ENCODE peak calls at places on chromosome 14, in six cellular contexts. Y is aorta, I is small intestine, A is GM23248, U is hepatocyte, H is fibroblast of lung. Z is an unnamed sample.

GRCh38 chr14:75725481-75725880 is 64.4 kb downstream of the TTLL5 start:
- DNase-seq in H (peak; percentile 27), Y (peak; percentile 60), A (peak; percentile 32), U (no peak), I (no peak), Z (no peak)

GRCh38 chr14:52042371-52043037 is 26.4 kb downstream of the NID2 start:
- DNase-seq in H (no peak), U (no peak), Y (no peak), I (no peak), A (no peak), Z (no peak)

GRCh38 chr14:61644834-61645233 is 50.5 kb upstream of the HIF1A start:
- DNase-seq in A (peak; percentile 20), U (no peak), I (no peak), H (peak; percentile 21), Y (no peak), Z (peak; percentile 66)

GRCh38 chr14:91946313-91947195 is 940 bp downstream of the FBLN5 start:
- DNase-seq in U (no peak), A (peak; percentile 76), I (no peak), Y (no peak), H (peak; percentile 33), Z (no peak)

GRCh38 chr14:54116972-54117371 is 160.3 kb upstream of the BMP4 start:
- DNase-seq in A (peak; percentile 87), Y (peak; percentile 41), H (peak; percentile 85), U (no peak), I (no peak), Z (no peak)

GRCh38 chr14:99938376-99938775 is 126.8 kb upstream of the EVL start:
- DNase-seq in I (no peak), Y (no peak), H (no peak), A (no peak), U (no peak), Z (no peak)

GRCh38 chr14:75430106-75430505 is 2.3 kb downstream of the JDP2 start:
- DNase-seq in A (peak; percentile 79), I (no peak), H (peak; percentile 29), Y (peak; percentile 55), U (peak; percentile 47), Z (no peak)

GRCh38 chr14:79708426-79708825 is 502.9 kb downstream of the DIO2 start:
- DNase-seq in A (no peak), I (no peak), Y (no peak), H (no peak), U (no peak), Z (no peak)

GRCh38 chr14:68927956-68928675 is 51.0 kb downstream of the ACTN1 start:
- DNase-seq in A (no peak), I (no peak), H (no peak), Y (no peak), U (no peak), Z (no peak)

GRCh38 chr14:51692646-51693045 is 40.9 kb downstream of the FRMD6 start:
- DNase-seq in Y (no peak), H (no peak), U (no peak), A (no peak), I (no peak), Z (no peak)

GRCh38 chr14:77303417-77304156 is 17.1 kb downstream of the POMT2 start:
- DNase-seq in A (peak; percentile 100), U (peak; percentile 89), Y (no peak), I (peak; percentile 33), H (peak; percentile 98), Z (no peak)

GRCh38 chr14:98612434-98613200 is 659.4 kb downstream of the BCL11B start:
- DNase-seq in I (no peak), Y (no peak), H (no peak), A (no peak), U (no peak), Z (no peak)

GRCh38 chr14:82403972-82404371 is 870.3 kb upstream of the SEL1L start:
- DNase-seq in U (no peak), Y (no peak), I (no peak), H (no peak), A (no peak), Z (no peak)

GRCh38 chr14:75123991-75124390 is 2.9 kb downstream of the NEK9 start:
- DNase-seq in A (peak; percentile 90), U (peak; percentile 12), Y (no peak), I (peak; percentile 65), H (peak; percentile 92), Z (no peak)

GRCh38 chr14:90808759-90809529 is 7.3 kb downstream of the TTC7B start:
- DNase-seq in Y (no peak), I (no peak), A (peak; percentile 39), H (peak; percentile 58), U (no peak), Z (no peak)

GRCh38 chr14:89299587-89299986 is 117.4 kb downstream of the FOXN3 start:
- DNase-seq in Y (no peak), H (no peak), A (no peak), I (no peak), U (no peak), Z (no peak)

GRCh38 chr14:72780771-72781170 is 113.1 kb downstream of the DPF3 start:
- DNase-seq in U (no peak), I (no peak), H (peak; percentile 84), Y (no peak), A (peak; percentile 85), Z (no peak)

GRCh38 chr14:77014004-77014604 is 14.4 kb downstream of the IRF2BPL start:
- DNase-seq in H (peak; percentile 75), A (no peak), I (no peak), Y (peak; percentile 70), U (peak; percentile 75), Z (peak; percentile 65)

GRCh38 chr14:82724296-82724695 is 1190.6 kb upstream of the SEL1L start:
- DNase-seq in A (no peak), U (no peak), I (no peak), Y (no peak), H (no peak), Z (no peak)

GRCh38 chr14:102316746-102317563 is 2.6 kb upstream of the ZNF839 start:
- DNase-seq in H (peak; percentile 89), I (peak; percentile 89), A (peak; percentile 97), Y (peak; percentile 94), U (peak; percentile 96), Z (peak; percentile 97)

GRCh38 chr14:22883191-22883976 is at the start of gene REM2:
- DNase-seq in U (peak; percentile 26), A (no peak), H (no peak), I (no peak), Y (no peak), Z (peak; percentile 64)

GRCh38 chr14:105817971-105818711 is 291.8 kb downstream of the TMEM121 start:
- DNase-seq in H (no peak), A (no peak), Y (no peak), U (no peak), I (no peak), Z (no peak)

GRCh38 chr14:105818712-105819005 is 292.3 kb downstream of the TMEM121 start:
- DNase-seq in H (no peak), I (no peak), Y (no peak), U (no peak), A (no peak), Z (no peak)
- H3K9me3 ChIP-seq in H (no peaks in the 10 kb centered on the region), I (no peaks in the 10 kb centered on the region), Y (no peaks in the 10 kb centered on the region), U (no peaks in the 10 kb centered on the region), A (no peaks in the 10 kb centered on the region), Z (peaks cover 31% of the 10 kb centered on the region)

DNA sequence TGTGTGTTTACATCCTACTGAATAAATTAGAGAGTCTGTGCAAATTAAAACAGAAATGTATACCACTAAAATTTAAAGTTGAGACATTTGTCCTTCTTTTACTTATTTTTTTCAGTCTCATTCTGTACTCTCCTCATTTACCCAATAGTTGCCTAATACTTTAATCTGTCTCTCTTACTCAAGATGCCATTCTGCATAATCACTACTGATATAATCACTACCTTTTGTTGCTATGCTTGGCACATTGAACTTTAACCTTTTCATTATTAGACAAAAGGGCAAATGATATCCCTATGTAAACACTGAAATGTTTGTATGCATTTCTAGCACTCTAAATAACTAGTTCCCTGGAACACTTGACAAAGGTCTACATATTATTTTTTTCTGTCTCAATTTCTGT is 1108.3 kb upstream of the FLRT2 start:
- DNase-seq in U (no peak), Y (no peak), H (no peak), A (no peak), I (no peak), Z (no peak)
- H3K9me3 ChIP-seq in U (no peaks in the 10 kb centered on the region), Y (peaks cover 4% of the 10 kb centered on the region), H (no peaks in the 10 kb centered on the region), A (peaks cover 3% of the 10 kb centered on the region), I (no peaks in the 10 kb centered on the region), Z (no peaks in the 10 kb centered on the region)

GRCh38 chr14:67221982-67222328 is 19.3 kb upstream of the PALS1 start:
- DNase-seq in I (no peak), H (no peak), A (no peak), Y (no peak), U (no peak), Z (no peak)

GRCh38 chr14:67218126-67218525 is 23.1 kb upstream of the PALS1 start:
- DNase-seq in A (no peak), Y (no peak), H (no peak), I (no peak), U (no peak), Z (no peak)

DNA sequence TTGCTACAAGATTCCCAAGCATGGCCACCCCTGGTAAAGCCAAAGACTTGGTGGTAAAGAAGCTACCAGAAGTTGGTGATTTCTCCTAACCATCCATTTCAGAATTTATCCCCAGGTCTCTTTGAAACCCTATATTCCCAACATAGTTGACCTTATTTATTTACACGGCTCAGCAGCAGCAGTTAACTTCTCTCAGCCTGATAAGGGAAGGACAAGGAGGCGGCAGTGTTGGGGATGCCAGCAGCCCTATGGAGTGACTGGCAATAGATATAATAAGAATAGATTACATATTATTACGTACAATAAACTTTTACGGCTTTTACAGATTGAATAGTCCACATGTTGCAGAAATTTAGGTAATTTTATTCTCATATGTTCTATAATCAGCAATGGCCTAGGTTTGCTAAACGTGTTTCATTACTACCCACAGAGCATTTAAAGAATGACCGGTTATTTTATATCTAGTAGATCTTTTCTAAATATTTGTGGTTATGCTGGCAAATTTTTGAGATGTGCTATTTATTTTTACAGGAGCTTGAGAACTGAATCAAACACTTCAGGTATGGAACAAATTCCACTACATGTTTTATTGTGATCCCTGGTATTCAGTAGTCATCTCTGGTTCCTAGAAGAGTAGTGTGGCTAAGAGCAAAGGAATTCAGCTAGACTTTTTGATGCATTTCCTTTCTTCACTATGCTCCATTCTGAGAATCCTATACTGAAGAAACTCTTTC is 19.8 kb upstream of the PALS1 start:
- DNase-seq in H (peak; percentile 95), U (no peak), Y (no peak), I (peak; percentile 56), A (peak; percentile 68), Z (no peak)
- H3K9me3 ChIP-seq in H (no peaks in the 10 kb centered on the region), U (no peaks in the 10 kb centered on the region), Y (no peaks in the 10 kb centered on the region), I (no peaks in the 10 kb centered on the region), A (peaks cover 5% of the 10 kb centered on the region), Z (no peaks in the 10 kb centered on the region)

DNA sequence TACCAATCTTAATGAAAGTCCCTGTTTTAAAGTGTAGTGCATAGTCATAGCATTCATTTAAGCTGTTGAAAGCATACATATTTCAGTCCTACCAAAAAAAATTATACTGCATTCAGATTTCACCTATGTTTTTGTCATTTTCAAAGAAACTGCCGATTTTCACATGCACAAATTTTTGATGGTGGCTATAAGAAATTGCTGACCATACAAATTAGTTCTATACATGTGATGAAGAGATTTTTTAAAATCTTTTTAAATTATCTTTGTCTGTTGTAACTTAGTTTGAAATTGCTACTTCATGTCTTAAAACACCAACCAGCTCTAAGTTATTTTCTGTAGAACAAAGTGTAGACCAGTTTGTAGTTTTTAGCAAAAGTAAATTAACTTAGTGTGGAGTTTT is 3.5 kb upstream of the GTF2A1 start:
- DNase-seq in A (no peak), I (no peak), U (no peak), H (no peak), Y (no peak), Z (no peak)
- H3K9me3 ChIP-seq in A (no peaks in the 10 kb centered on the region), I (no peaks in the 10 kb centered on the region), U (no peaks in the 10 kb centered on the region), H (no peaks in the 10 kb centered on the region), Y (no peaks in the 10 kb centered on the region), Z (no peaks in the 10 kb centered on the region)

Z was measured in neural progenitor cell.